ENCODE peak calls at places on chromosome 5, in four cellular contexts. R is HFFc6, A is foreskin fibroblast, W is cardiac fibroblast. P is an unnamed sample.
A peak's percentile ranks its signal among the peaks of the same experiment; 100 is the strongest.

GRCh38 chr5:132383984-132384383 is 14.5 kb downstream of the SLC22A5 start:
- DNase-seq in A (no peak), W (no peak), R (no peak), P (no peak)

GRCh38 chr5:169331292-169331852 is 30.4 kb upstream of the SLIT3 start:
- DNase-seq in A (no peak), R (no peak), W (peak; percentile 5), P (no peak)

GRCh38 chr5:33501899-33502298 is 61.1 kb downstream of the TARS1 start:
- DNase-seq in R (no peak), A (no peak), W (no peak), P (no peak)

GRCh38 chr5:99248066-99248465 is 319.3 kb upstream of the CHD1 start:
- DNase-seq in A (no peak), W (no peak), R (no peak), P (no peak)

GRCh38 chr5:179143446-179143845 is 83.3 kb downstream of the ZNF354C start:
- DNase-seq in W (peak; percentile 65), A (peak; percentile 51), R (no peak), P (no peak)

GRCh38 chr5:149618581-149619248 is 37.4 kb downstream of the ARHGEF37 start:
- DNase-seq in A (peak; percentile 48), W (peak; percentile 82), R (peak; percentile 70), P (no peak)

GRCh38 chr5:38994329-38994927 is 79.8 kb downstream of the RICTOR start:
- DNase-seq in R (peak; percentile 71), W (peak; percentile 84), A (peak; percentile 42), P (no peak)

GRCh38 chr5:137292461-137293025 is 206.6 kb downstream of the SPOCK1 start:
- DNase-seq in R (no peak), W (no peak), A (no peak), P (no peak)

GRCh38 chr5:5881294-5881693 is 458.8 kb downstream of the ICE1 start:
- DNase-seq in W (no peak), R (no peak), A (no peak), P (no peak)

GRCh38 chr5:91541696-91542095 is 158.6 kb upstream of the ARRDC3 start:
- DNase-seq in W (peak; percentile 45), A (peak; percentile 18), R (no peak), P (no peak)

GRCh38 chr5:150278046-150278760 is 11.4 kb downstream of the CAMK2A start:
- DNase-seq in R (no peak), W (peak; percentile 24), A (no peak), P (no peak)

GRCh38 chr5:62585751-62586150 is 7.1 kb downstream of the LRRC70 start:
- DNase-seq in R (no peak), A (no peak), W (no peak), P (no peak)

GRCh38 chr5:174462128-174462527 is 262.3 kb upstream of the MSX2 start:
- DNase-seq in W (no peak), R (no peak), A (no peak), P (no peak)

GRCh38 chr5:107381189-107381856 is 289.4 kb downstream of the EFNA5 start:
- DNase-seq in A (peak; percentile 74), R (peak; percentile 53), W (peak; percentile 85), P (no peak)

GRCh38 chr5:142426129-142426641 is 101.4 kb upstream of the SPRY4 start:
- DNase-seq in R (no peak), W (peak; percentile 85), A (no peak), P (no peak)

GRCh38 chr5:92637247-92637646 is 943.8 kb downstream of the NR2F1-AS1 start:
- DNase-seq in A (no peak), R (no peak), W (no peak), P (no peak)

GRCh38 chr5:98414938-98415337 is 358.5 kb upstream of the RGMB start:
- DNase-seq in R (peak; percentile 100), A (peak; percentile 95), W (peak; percentile 95), P (no peak)

GRCh38 chr5:142726188-142726731 is 40.4 kb upstream of the FGF1 start:
- DNase-seq in R (peak; percentile 93), A (peak; percentile 82), W (peak; percentile 97), P (no peak)

GRCh38 chr5:29296548-29296947 is 1896.9 kb upstream of the CDH6 start:
- DNase-seq in A (no peak), R (no peak), W (no peak), P (no peak)

GRCh38 chr5:63570752-63571151 is 391.5 kb downstream of the HTR1A start:
- DNase-seq in A (no peak), R (no peak), W (no peak), P (no peak)

GRCh38 chr5:96687812-96688453 is 25.8 kb downstream of the CAST start:
- DNase-seq in R (peak; percentile 50), A (peak; percentile 35), W (peak; percentile 79), P (peak; percentile 51)

GRCh38 chr5:171392585-171393159 is 5.0 kb downstream of the NPM1 start:
- DNase-seq in W (no peak), R (no peak), A (no peak), P (no peak)

GRCh38 chr5:64869419-64869818 is 100.7 kb downstream of the CWC27 start:
- DNase-seq in R (peak; percentile 67), A (peak; percentile 70), W (peak; percentile 84), P (no peak)